ENCODE peak calls at places on chromosomes 2 and 18, in ten cellular contexts. O, G, K, M, V, J, E, F, T and Q are unnamed samples.
A peak's percentile ranks its signal among the peaks of the same experiment; 100 is the strongest.

GRCh38 chr2:43537137-43537536 is 58.7 kb downstream of the THADA start:
- DNase-seq in O (no peak), G (no peak), K (no peak), M (no peak), V (no peak), J (no peak), E (no peak), F (no peak), T (no peak), Q (no peak)

GRCh38 chr2:25328152-25329085 is 13.3 kb downstream of the DNMT3A start:
- DNase-seq in O (no peak), G (no peak), K (no peak), M (no peak), V (no peak), J (no peak), E (no peak), F (no peak), T (no peak), Q (no peak)

GRCh38 chr2:223586261-223586660 is 15.9 kb downstream of the SCG2 start:
- DNase-seq in O (no peak), G (peak; percentile 93), K (no peak), M (no peak), V (no peak), J (no peak), E (peak; percentile 90), F (peak; percentile 72), T (no peak), Q (no peak)

GRCh38 chr2:230473378-230473777 is 57.4 kb downstream of the SP100 start:
- DNase-seq in O (no peak), G (peak; percentile 24), K (no peak), M (no peak), V (peak; percentile 49), J (no peak), E (no peak), F (no peak), T (no peak), Q (no peak)

GRCh38 chr2:226738821-226739507 is 60.7 kb downstream of the IRS1 start:
- DNase-seq in O (no peak), G (no peak), K (no peak), M (peak; percentile 51), V (no peak), J (no peak), E (no peak), F (no peak), T (no peak), Q (no peak)

GRCh38 chr18:76697441-76697901 is 124.9 kb upstream of the ZNF236 start:
- DNase-seq in O (no peak), G (peak; percentile 29), K (no peak), M (peak; percentile 33), V (no peak), J (peak; percentile 17), E (peak; percentile 10), F (peak; percentile 37), T (no peak), Q (no peak)

GRCh38 chr2:75100691-75101236 is 98.6 kb downstream of the TACR1 start:
- DNase-seq in O (no peak), G (no peak), K (no peak), M (no peak), V (no peak), J (peak; percentile 55), E (no peak), F (peak; percentile 56), T (no peak), Q (no peak)

GRCh38 chr2:44277541-44277940 is 2.3 kb downstream of the SLC3A1 start:
- DNase-seq in O (no peak), G (no peak), K (no peak), M (no peak), V (no peak), J (peak; percentile 13), E (peak; percentile 12), F (no peak), T (no peak), Q (no peak)

GRCh38 chr2:143030127-143030526 is 99.1 kb upstream of the ARHGAP15 start:
- DNase-seq in O (no peak), G (peak; percentile 3), K (no peak), M (no peak), V (no peak), J (peak; percentile 24), E (peak; percentile 7), F (no peak), T (no peak), Q (no peak)

GRCh38 chr2:239502430-239503221 is 101.8 kb upstream of the HDAC4 start:
- DNase-seq in O (no peak), G (no peak), K (no peak), M (no peak), V (no peak), J (no peak), E (no peak), F (no peak), T (no peak), Q (no peak)

GRCh38 chr2:230696670-230697069 is 16.0 kb upstream of the CAB39 start:
- DNase-seq in O (no peak), G (no peak), K (no peak), M (no peak), V (no peak), J (no peak), E (no peak), F (no peak), T (no peak), Q (no peak)

GRCh38 chr2:184597571-184597980 is 753 bp upstream of the ZNF804A start:
- DNase-seq in O (peak; percentile 23), G (peak; percentile 61), K (peak; percentile 9), M (peak; percentile 81), V (no peak), J (peak; percentile 17), E (peak; percentile 77), F (peak; percentile 45), T (peak; percentile 3), Q (peak; percentile 12)

GRCh38 chr2:41963661-41964525 is 83.9 kb upstream of the PKDCC start:
- DNase-seq in O (peak; percentile 49), G (peak; percentile 72), K (peak; percentile 26), M (peak; percentile 82), V (no peak), J (peak; percentile 38), E (peak; percentile 23), F (peak; percentile 35), T (no peak), Q (no peak)

GRCh38 chr18:45657357-45658335 is 42.4 kb downstream of the SLC14A2 start:
- DNase-seq in O (no peak), G (peak; percentile 14), K (no peak), M (no peak), V (peak; percentile 73), J (peak; percentile 45), E (peak; percentile 22), F (no peak), T (no peak), Q (no peak)

GRCh38 chr2:160207271-160207670 is 7.2 kb upstream of the ITGB6 start:
- DNase-seq in O (no peak), G (no peak), K (no peak), M (no peak), V (no peak), J (peak; percentile 84), E (no peak), F (no peak), T (peak; percentile 22), Q (no peak)

GRCh38 chr18:6561893-6562292 is 147.2 kb upstream of the L3MBTL4 start:
- DNase-seq in O (no peak), G (no peak), K (no peak), M (no peak), V (no peak), J (no peak), E (no peak), F (no peak), T (no peak), Q (no peak)

GRCh38 chr2:178491612-178492011 is 11.4 kb downstream of the PLEKHA3 start:
- DNase-seq in O (no peak), G (no peak), K (no peak), M (no peak), V (no peak), J (no peak), E (no peak), F (no peak), T (no peak), Q (no peak)

GRCh38 chr2:100632021-100632420 is 69.2 kb downstream of the PDCL3 start:
- DNase-seq in O (no peak), G (no peak), K (no peak), M (no peak), V (no peak), J (no peak), E (no peak), F (no peak), T (no peak), Q (no peak)